ENCODE peak calls at places on chromosomes 7 and 10, in five cellular contexts. One of them, this sample, is unnamed.
A peak's percentile ranks its signal among the peaks of the same experiment; 100 is the strongest.

GRCh38 chr7:132504071-132504470 is 72.2 kb downstream of the PLXNA4 start:
- DNase-seq in HCT116: no peak
- DNase-seq in SK-N-SH: no peak
- DNase-seq in K562: no peak
- DNase-seq in GM12878: no peak
- DNase-seq in this sample: no peak

GRCh38 chr7:136869991-136870798 is 1.7 kb downstream of the CHRM2 start:
- DNase-seq in HCT116: no peak
- DNase-seq in SK-N-SH: peak; percentile 64
- DNase-seq in K562: no peak
- DNase-seq in GM12878: no peak
- DNase-seq in this sample: no peak

GRCh38 chr10:51445587-51445986 is 253.8 kb downstream of the CSTF2T start:
- DNase-seq in HCT116: no peak
- DNase-seq in SK-N-SH: no peak
- DNase-seq in K562: no peak
- DNase-seq in GM12878: no peak
- DNase-seq in this sample: no peak

GRCh38 chr7:87878208-87878735 is 2.0 kb downstream of the DBF4 start:
- DNase-seq in HCT116: no peak
- DNase-seq in SK-N-SH: no peak
- DNase-seq in K562: no peak
- DNase-seq in GM12878: no peak
- DNase-seq in this sample: no peak

GRCh38 chr7:145875267-145875666 is 241.3 kb upstream of the CNTNAP2 start:
- DNase-seq in HCT116: no peak
- DNase-seq in SK-N-SH: no peak
- DNase-seq in K562: no peak
- DNase-seq in GM12878: no peak
- DNase-seq in this sample: no peak

GRCh38 chr10:103120977-103121735 is 71.9 kb downstream of the NT5C2 start:
- DNase-seq in HCT116: no peak
- DNase-seq in SK-N-SH: no peak
- DNase-seq in K562: no peak
- DNase-seq in GM12878: no peak
- DNase-seq in this sample: peak; percentile 92

GRCh38 chr7:115087437-115087836 is 165.5 kb downstream of the MDFIC start:
- DNase-seq in HCT116: peak; percentile 29
- DNase-seq in SK-N-SH: no peak
- DNase-seq in K562: no peak
- DNase-seq in GM12878: no peak
- DNase-seq in this sample: peak; percentile 31

GRCh38 chr10:49082767-49083166 is 32.6 kb downstream of the VSTM4 start:
- DNase-seq in HCT116: no peak
- DNase-seq in SK-N-SH: no peak
- DNase-seq in K562: no peak
- DNase-seq in GM12878: no peak
- DNase-seq in this sample: no peak

GRCh38 chr7:155144371-155144770 is 74.2 kb downstream of the HTR5A start:
- DNase-seq in HCT116: no peak
- DNase-seq in SK-N-SH: no peak
- DNase-seq in K562: no peak
- DNase-seq in GM12878: no peak
- DNase-seq in this sample: no peak

GRCh38 chr10:986137-986825 is 2.0 kb upstream of the GTPBP4 start:
- DNase-seq in HCT116: no peak
- DNase-seq in SK-N-SH: no peak
- DNase-seq in K562: no peak
- DNase-seq in GM12878: no peak
- DNase-seq in this sample: no peak

GRCh38 chr10:22805304-22805703 is 90.9 kb upstream of the PIP4K2A start:
- DNase-seq in HCT116: no peak
- DNase-seq in SK-N-SH: peak; percentile 35
- DNase-seq in K562: no peak
- DNase-seq in GM12878: no peak
- DNase-seq in this sample: peak; percentile 19
- TF ChIP-seq ZBTB33 in HCT116: no peak
- TF ChIP-seq ZBTB33 in SK-N-SH: no peak
- TF ChIP-seq ZBTB33 in K562: no peak
- TF ChIP-seq ZBTB33 in GM12878: no peak
- TF ChIP-seq ZBTB33 in this sample: no peak

GRCh38 chr10:5043716-5044115 is 40.1 kb upstream of the AKR1C2 start:
- DNase-seq in HCT116: no peak
- DNase-seq in SK-N-SH: no peak
- DNase-seq in K562: no peak
- DNase-seq in GM12878: no peak
- DNase-seq in this sample: no peak

GRCh38 chr10:5045095-5045494 is 41.4 kb upstream of the AKR1C2 start:
- DNase-seq in HCT116: no peak
- DNase-seq in SK-N-SH: no peak
- DNase-seq in K562: no peak
- DNase-seq in GM12878: no peak
- DNase-seq in this sample: no peak

GRCh38 chr10:5046410-5046809 is 42.8 kb upstream of the AKR1C2 start:
- DNase-seq in HCT116: no peak
- DNase-seq in SK-N-SH: no peak
- DNase-seq in K562: no peak
- DNase-seq in GM12878: no peak
- DNase-seq in this sample: no peak

GRCh38 chr10:5042922-5043321 is 39.3 kb upstream of the AKR1C2 start:
- DNase-seq in HCT116: no peak
- DNase-seq in SK-N-SH: no peak
- DNase-seq in K562: no peak
- DNase-seq in GM12878: no peak
- DNase-seq in this sample: no peak

GRCh38 chr10:5047912-5048628 is 44.4 kb upstream of the AKR1C2 start:
- DNase-seq in HCT116: no peak
- DNase-seq in SK-N-SH: no peak
- DNase-seq in K562: no peak
- DNase-seq in GM12878: no peak
- DNase-seq in this sample: no peak
- TF ChIP-seq ZBTB33 in HCT116: no peak
- TF ChIP-seq ZBTB33 in SK-N-SH: no peak
- TF ChIP-seq ZBTB33 in K562: no peak
- TF ChIP-seq ZBTB33 in GM12878: no peak
- TF ChIP-seq ZBTB33 in this sample: no peak

GRCh38 chr7:46192191-46192590 is 271.1 kb upstream of the IGFBP3 start:
- DNase-seq in HCT116: no peak
- DNase-seq in SK-N-SH: no peak
- DNase-seq in K562: no peak
- DNase-seq in GM12878: no peak
- DNase-seq in this sample: no peak

GRCh38 chr7:46191296-46191695 is 270.2 kb upstream of the IGFBP3 start:
- DNase-seq in HCT116: no peak
- DNase-seq in SK-N-SH: no peak
- DNase-seq in K562: no peak
- DNase-seq in GM12878: no peak
- DNase-seq in this sample: no peak

GRCh38 chr7:46186131-46186530 is 265.1 kb upstream of the IGFBP3 start:
- DNase-seq in HCT116: no peak
- DNase-seq in SK-N-SH: no peak
- DNase-seq in K562: no peak
- DNase-seq in GM12878: no peak
- DNase-seq in this sample: no peak

GRCh38 chr7:46191776-46192175 is 270.7 kb upstream of the IGFBP3 start:
- DNase-seq in HCT116: no peak
- DNase-seq in SK-N-SH: no peak
- DNase-seq in K562: no peak
- DNase-seq in GM12878: no peak
- DNase-seq in this sample: no peak

DNA sequence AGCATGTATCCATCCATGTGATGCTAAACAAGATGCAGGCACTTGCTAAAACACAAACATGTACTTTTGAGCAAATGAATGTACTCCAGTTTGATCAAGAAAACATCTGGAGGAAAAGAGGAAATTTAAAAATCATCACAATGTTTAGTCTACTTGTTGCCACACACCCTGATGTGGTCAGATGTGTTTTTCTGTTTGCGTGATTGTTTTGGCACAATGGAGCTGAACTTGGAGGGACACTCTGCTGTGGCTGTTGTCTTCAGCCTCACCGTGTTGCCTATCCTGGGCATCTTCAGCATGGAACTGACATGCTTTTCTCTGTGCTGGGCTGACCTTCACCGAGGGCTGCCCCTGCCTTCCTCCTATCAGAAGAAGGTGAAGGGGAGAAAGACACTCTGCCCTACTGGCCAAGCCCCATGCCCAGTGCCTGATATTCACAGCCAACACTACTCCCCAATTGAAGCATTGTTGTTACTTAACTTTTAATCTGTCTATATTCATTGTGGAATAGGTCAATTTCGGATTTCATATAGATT is 268.3 kb upstream of the IGFBP3 start:
- DNase-seq in HCT116: no peak
- DNase-seq in SK-N-SH: no peak
- DNase-seq in K562: no peak
- DNase-seq in GM12878: no peak
- DNase-seq in this sample: no peak
- TF ChIP-seq ZBTB33 in HCT116: no peak
- TF ChIP-seq ZBTB33 in SK-N-SH: no peak
- TF ChIP-seq ZBTB33 in K562: no peak
- TF ChIP-seq ZBTB33 in GM12878: no peak
- TF ChIP-seq ZBTB33 in this sample: no peak

DNA sequence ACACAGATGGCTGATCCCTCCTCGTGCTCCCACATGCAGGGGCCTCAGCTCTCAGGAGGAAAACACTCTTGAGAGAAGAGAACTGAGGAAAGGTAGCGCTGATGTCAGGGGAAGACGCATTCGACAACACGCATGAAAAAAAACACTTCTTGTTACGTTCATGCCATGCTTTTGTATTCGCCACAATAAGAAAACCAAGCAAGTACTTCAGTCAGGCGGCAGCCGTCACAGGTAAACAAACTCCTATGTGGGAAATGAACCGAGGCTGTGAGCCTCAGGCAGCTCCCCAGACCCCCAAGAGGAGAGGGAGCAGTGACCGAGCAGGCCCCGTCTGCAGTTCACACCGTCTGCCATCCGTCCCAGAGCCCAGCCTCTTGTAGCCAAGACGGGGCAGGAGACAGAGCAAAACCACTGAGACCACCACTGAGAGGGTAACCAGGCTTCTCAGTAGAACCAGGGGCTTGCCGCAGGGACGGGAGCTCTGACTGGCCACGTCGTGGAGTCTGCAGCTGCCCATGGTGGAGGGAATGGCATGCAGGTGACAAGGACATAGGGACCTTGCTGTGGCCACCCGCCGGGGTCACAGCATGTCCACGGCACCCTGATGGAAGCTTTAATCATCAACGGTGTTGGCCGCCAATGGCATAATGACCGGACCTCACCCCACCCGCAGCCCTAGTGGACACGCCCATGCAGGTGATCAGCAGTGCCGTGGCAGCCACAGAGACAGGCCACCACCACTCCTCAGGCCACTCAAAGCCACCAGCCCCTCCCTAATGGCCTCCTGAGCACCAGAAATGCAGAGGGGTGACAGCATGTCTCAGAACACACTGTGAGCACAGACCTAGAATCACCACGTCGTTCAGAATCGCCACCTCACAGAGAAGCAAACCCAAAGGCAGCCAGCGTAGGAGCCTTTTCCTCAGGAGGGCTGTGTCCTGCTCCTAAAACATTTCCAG is 304.3 kb downstream of the PTPRN2 start:
- DNase-seq in HCT116: no peak
- DNase-seq in SK-N-SH: no peak
- DNase-seq in K562: no peak
- DNase-seq in GM12878: no peak
- DNase-seq in this sample: no peak
- TF ChIP-seq ZBTB33 in HCT116: no peak
- TF ChIP-seq ZBTB33 in SK-N-SH: no peak
- TF ChIP-seq ZBTB33 in K562: no peak
- TF ChIP-seq ZBTB33 in GM12878: no peak
- TF ChIP-seq ZBTB33 in this sample: no peak

DNA sequence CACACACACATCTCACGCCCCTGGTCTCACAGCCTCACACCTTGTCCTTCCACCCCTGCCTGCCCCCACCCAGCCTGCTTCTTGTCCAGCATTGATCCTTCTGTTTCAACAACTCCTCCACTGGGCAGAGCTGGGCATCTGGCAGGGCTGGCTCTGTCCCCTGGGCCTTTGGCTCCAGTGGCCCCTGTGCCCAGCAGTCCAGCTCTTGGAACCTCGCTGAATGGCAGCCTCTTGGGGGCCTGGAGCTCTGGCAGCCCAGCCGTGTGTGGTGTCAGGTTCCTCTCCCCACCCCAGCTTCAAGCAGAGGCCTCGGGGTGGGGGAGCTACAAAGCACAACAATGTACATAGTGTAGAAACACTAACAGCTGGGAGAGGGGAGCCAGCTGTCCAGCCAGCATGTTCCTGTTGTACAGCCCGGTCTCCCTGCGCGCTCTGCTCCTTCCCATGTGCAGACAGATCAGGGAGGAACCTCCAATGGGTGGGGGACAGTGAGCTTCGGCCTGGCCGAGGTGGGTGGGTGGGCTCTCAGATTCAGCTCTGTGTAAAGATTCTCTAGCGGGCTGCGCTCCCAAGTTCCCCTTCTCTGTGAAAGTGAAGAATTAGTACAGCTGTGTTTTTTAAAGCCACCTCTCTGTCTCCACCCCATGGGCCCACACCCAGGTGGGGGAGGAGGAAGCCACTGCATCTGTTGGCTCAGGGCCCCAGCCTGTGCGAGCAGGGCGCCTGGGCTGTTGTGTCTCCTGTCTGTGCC is 19.4 kb downstream of the ZMIZ2 start:
- DNase-seq in HCT116: no peak
- DNase-seq in SK-N-SH: peak; percentile 51
- DNase-seq in K562: peak; percentile 61
- DNase-seq in GM12878: no peak
- DNase-seq in this sample: no peak
- TF ChIP-seq ZBTB33 in HCT116: no peak
- TF ChIP-seq ZBTB33 in SK-N-SH: no peak
- TF ChIP-seq ZBTB33 in K562: no peak
- TF ChIP-seq ZBTB33 in GM12878: no peak
- TF ChIP-seq ZBTB33 in this sample: no peak

GRCh38 chr10:101695404-101695732 is 398 bp upstream of the FBXW4 start:
- DNase-seq in HCT116: no peak
- DNase-seq in SK-N-SH: no peak
- DNase-seq in K562: no peak
- DNase-seq in GM12878: no peak
- DNase-seq in this sample: no peak
- TF ChIP-seq ZBTB33 in HCT116: no peak
- TF ChIP-seq ZBTB33 in SK-N-SH: no peak
- TF ChIP-seq ZBTB33 in K562: no peak
- TF ChIP-seq ZBTB33 in GM12878: no peak
- TF ChIP-seq ZBTB33 in this sample: no peak